ENCODE peak calls at places on chromosomes 7 and 10, in four cellular contexts. E is activated T-cell treated with anti-CD3 and anti-CD28 coated beads, Interleukin-2, amount 50 U/mL, for 1 hour; M is HS-27A; H is NCI-H82. I is an unnamed sample.

GRCh38 chr7:78690174-78690573 is 763.3 kb downstream of the MAGI2 start:
- DNase-seq in E (no peak), M (no peak), H (no peak), I (no peak)

GRCh38 chr7:92751902-92752901 is 84.2 kb downstream of the CDK6 start:
- DNase-seq in M (peak), E (no peak), H (no peak), I (no peak)

GRCh38 chr7:119175916-119176627 is 951.6 kb downstream of the ANKRD7 start:
- DNase-seq in M (no peak), H (peak), E (no peak), I (peak)

GRCh38 chr7:116711790-116712189 is 39.8 kb downstream of the MET start:
- DNase-seq in E (no peak), M (no peak), H (no peak), I (no peak)

GRCh38 chr10:124378817-124379510 is 39.8 kb downstream of the OAT start:
- DNase-seq in E (no peak), M (no peak), H (no peak), I (no peak)

GRCh38 chr7:43721193-43721806 is 8.0 kb downstream of the COA1 start:
- DNase-seq in E (no peak), M (no peak), H (peak), I (no peak)

GRCh38 chr7:105521027-105521730 is 892 bp downstream of the PUS7 start:
- DNase-seq in M (no peak), H (peak), E (peak), I (peak)

GRCh38 chr7:107543338-107543993 is 20.3 kb downstream of the COG5 start:
- DNase-seq in M (no peak), H (no peak), E (no peak), I (no peak)

GRCh38 chr7:32890010-32890552 is 1.5 kb downstream of the KBTBD2 start:
- DNase-seq in E (no peak), M (no peak), H (peak), I (no peak)

GRCh38 chr10:116748041-116748440 is 5.7 kb upstream of the HSPA12A start:
- DNase-seq in H (no peak), M (no peak), E (no peak), I (no peak)

GRCh38 chr7:40640566-40640965 is 505.8 kb downstream of the SUGCT start:
- DNase-seq in M (no peak), E (no peak), H (no peak), I (no peak)

GRCh38 chr7:47190462-47190861 is 391.4 kb downstream of the TNS3 start:
- DNase-seq in H (peak), M (no peak), E (no peak), I (no peak)

GRCh38 chr10:108358912-108359311 is 1194.4 kb upstream of the SORCS1 start:
- DNase-seq in M (no peak), E (no peak), H (no peak), I (peak)

GRCh38 chr7:47743898-47744612 is 162.1 kb upstream of the TNS3 start:
- DNase-seq in M (no peak), H (no peak), E (no peak), I (no peak)

GRCh38 chr7:101288439-101288838 is 33.2 kb downstream of the IFT22 start:
- DNase-seq in E (no peak), H (no peak), M (no peak), I (no peak)

GRCh38 chr10:112907893-112908292 is 42.2 kb upstream of the TCF7L2 start:
- DNase-seq in E (no peak), M (no peak), H (peak), I (no peak)

GRCh38 chr10:15439381-15439837 is 68.3 kb upstream of the FAM171A1 start:
- DNase-seq in M (no peak), H (peak), E (no peak), I (no peak)

GRCh38 chr10:109663122-109663521 is 260.2 kb downstream of the XPNPEP1 start:
- DNase-seq in H (no peak), M (no peak), E (no peak), I (no peak)

GRCh38 chr7:130222-130572 is 62.2 kb upstream of the FAM20C start:
- DNase-seq in E (no peak), M (no peak), H (no peak), I (no peak)

GRCh38 chr10:28713626-28714352 is 36.5 kb downstream of the BAMBI start:
- DNase-seq in H (no peak), M (no peak), E (no peak), I (no peak)